ENCODE peak calls at places on chromosome 15, in five cellular contexts. W is stimulated activated CD4-positive, alpha-beta T cell treated with anti-CD3 and anti-CD28 coated beads, TNF-alpha, amount 100 ng/mL, for 48 hours; D is memory B cell; S is cardiac muscle cell; E is fibroblast of the aortic adventitia. K is an unnamed sample.

GRCh38 chr15:35078221-35078915 is 6.7 kb downstream of the NANOGP8 start:
- DNase-seq in W (peak; percentile 6), D (peak; percentile 7), S (peak; percentile 68), E (peak; percentile 72), K (peak; percentile 33)

GRCh38 chr15:78879517-78880241 is 7.0 kb downstream of the MORF4L1 start:
- DNase-seq in W (no peak), D (no peak), S (no peak), E (no peak), K (no peak)

GRCh38 chr15:88257311-88257901 is 867 bp upstream of the NTRK3 start:
- DNase-seq in W (no peak), D (no peak), S (peak; percentile 34), E (peak; percentile 36), K (peak; percentile 23)

GRCh38 chr15:77527164-77527778 is 105.4 kb downstream of the LINGO1 start:
- DNase-seq in W (no peak), D (no peak), S (peak; percentile 77), E (peak; percentile 37), K (no peak)

GRCh38 chr15:70210076-70210475 is 112.4 kb upstream of the TLE3 start:
- DNase-seq in W (no peak), D (no peak), S (no peak), E (no peak), K (no peak)

GRCh38 chr15:77029166-77030041 is 34.5 kb downstream of the PSTPIP1 start:
- DNase-seq in W (no peak), D (no peak), S (no peak), E (no peak), K (no peak)

GRCh38 chr15:38930851-38931572 is 366.4 kb upstream of the RASGRP1 start:
- DNase-seq in W (no peak), D (no peak), S (no peak), E (peak; percentile 59), K (no peak)

GRCh38 chr15:100779331-100780207 is 100.1 kb upstream of the ALDH1A3 start:
- DNase-seq in W (no peak), D (no peak), S (no peak), E (no peak), K (no peak)

GRCh38 chr15:77607894-77608261 is 24.8 kb downstream of the LINGO1 start:
- DNase-seq in W (no peak), D (no peak), S (no peak), E (no peak), K (no peak)

GRCh38 chr15:90877315-90877714 is 7.0 kb upstream of the FES start:
- DNase-seq in W (no peak), D (no peak), S (no peak), E (no peak), K (no peak)

GRCh38 chr15:80093854-80094418 is 34.5 kb downstream of the ZFAND6 start:
- DNase-seq in W (no peak), D (no peak), S (peak; percentile 30), E (peak; percentile 73), K (no peak)

GRCh38 chr15:34609658-34610057 is 26.2 kb upstream of the GOLGA8B start:
- DNase-seq in W (no peak), D (no peak), S (peak; percentile 76), E (no peak), K (no peak)

GRCh38 chr15:74156678-74157411 is 16.7 kb upstream of the ISLR start:
- DNase-seq in W (no peak), D (no peak), S (peak; percentile 70), E (peak; percentile 55), K (no peak)

GRCh38 chr15:77027111-77027696 is 32.3 kb downstream of the PSTPIP1 start:
- DNase-seq in W (no peak), D (no peak), S (no peak), E (no peak), K (no peak)

GRCh38 chr15:43118276-43118675 is 12.4 kb upstream of the UBR1 start:
- DNase-seq in W (no peak), D (no peak), S (no peak), E (no peak), K (no peak)

GRCh38 chr15:70636540-70637165 is 126.7 kb downstream of the UACA start:
- DNase-seq in W (no peak), D (no peak), S (peak; percentile 14), E (peak; percentile 45), K (no peak)

GRCh38 chr15:63482874-63483323 is 21.5 kb upstream of the USP3 start:
- DNase-seq in W (no peak), D (no peak), S (no peak), E (no peak), K (no peak)

GRCh38 chr15:63983071-63983711 is 63.1 kb downstream of the DAPK2 start:
- DNase-seq in W (no peak), D (no peak), S (no peak), E (no peak), K (peak; percentile 39)

GRCh38 chr15:100684591-100684990 is 82.2 kb downstream of the ASB7 start:
- DNase-seq in W (no peak), D (no peak), S (no peak), E (no peak), K (no peak)

GRCh38 chr15:71495381-71495780 is 315.0 kb upstream of the NR2E3 start:
- DNase-seq in W (no peak), D (no peak), S (no peak), E (no peak), K (no peak)

GRCh38 chr15:91268510-91268909 is 168.5 kb downstream of the SV2B start:
- DNase-seq in W (no peak), D (no peak), S (no peak), E (no peak), K (no peak)

GRCh38 chr15:32042269-32042996 is 12.1 kb downstream of the CHRNA7 start:
- DNase-seq in W (no peak), D (no peak), S (peak; percentile 43), E (no peak), K (no peak)

GRCh38 chr15:59298255-59298856 is 74.3 kb downstream of the MYO1E start:
- DNase-seq in W (peak; percentile 34), D (peak; percentile 58), S (no peak), E (no peak), K (no peak)

GRCh38 chr15:69482686-69483256 is 30.2 kb downstream of the RPLP1 start:
- DNase-seq in W (no peak), D (no peak), S (no peak), E (no peak), K (no peak)

GRCh38 chr15:35818846-35819245 is 272.9 kb upstream of the DPH6 start:
- DNase-seq in W (no peak), D (no peak), S (no peak), E (no peak), K (no peak)

GRCh38 chr15:31151301-31152233 is 50.0 kb upstream of the TRPM1 start:
- DNase-seq in W (no peak), D (no peak), S (no peak), E (no peak), K (no peak)

GRCh38 chr15:57509121-57509520 is 82.6 kb upstream of the MYZAP start:
- DNase-seq in W (no peak), D (no peak), S (no peak), E (no peak), K (peak; percentile 47)

GRCh38 chr15:77634266-77634962 is 1.7 kb upstream of the LINGO1 start:
- DNase-seq in W (peak; percentile 57), D (peak; percentile 41), S (peak; percentile 79), E (peak; percentile 17), K (peak; percentile 71)

GRCh38 chr15:57732526-57733331 is 26.2 kb downstream of the POLR2M start:
- DNase-seq in W (peak; percentile 6), D (peak; percentile 33), S (peak; percentile 76), E (peak; percentile 67), K (peak; percentile 55)

GRCh38 chr15:22871481-22872076 is 33.1 kb downstream of the NIPA2 start:
- DNase-seq in W (no peak), D (no peak), S (no peak), E (no peak), K (no peak)